ENCODE peak calls at places on chromosomes 5 and 9, in five cellular contexts. One of them, this sample, is unnamed.

GRCh38 chr5:177133845-177134652 is 476 bp downstream of the NSD1 start:
- DNase-seq in CD8-positive, alpha-beta T cell: peak; percentile 39
- DNase-seq in MM.1S: peak; percentile 42
- DNase-seq in esophagus squamous epithelium: no peak
- DNase-seq in stomach: peak; percentile 49
- DNase-seq in this sample: peak; percentile 60

GRCh38 chr5:36214434-36214833 is 27.3 kb downstream of the NADK2 start:
- DNase-seq in stomach: no peak
- DNase-seq in esophagus squamous epithelium: no peak
- DNase-seq in CD8-positive, alpha-beta T cell: no peak
- DNase-seq in MM.1S: no peak
- DNase-seq in this sample: no peak

GRCh38 chr5:5101676-5102075 is 38.5 kb upstream of the ADAMTS16 start:
- DNase-seq in MM.1S: no peak
- DNase-seq in CD8-positive, alpha-beta T cell: no peak
- DNase-seq in esophagus squamous epithelium: no peak
- DNase-seq in stomach: no peak
- DNase-seq in this sample: no peak

GRCh38 chr5:126454081-126454480 is 30.9 kb downstream of the GRAMD2B start:
- DNase-seq in CD8-positive, alpha-beta T cell: no peak
- DNase-seq in stomach: no peak
- DNase-seq in esophagus squamous epithelium: no peak
- DNase-seq in MM.1S: no peak
- DNase-seq in this sample: no peak

GRCh38 chr5:163104496-163104895 is 332.9 kb upstream of the CCNG1 start:
- DNase-seq in esophagus squamous epithelium: no peak
- DNase-seq in MM.1S: no peak
- DNase-seq in stomach: no peak
- DNase-seq in CD8-positive, alpha-beta T cell: no peak
- DNase-seq in this sample: no peak

GRCh38 chr5:32538031-32538547 is 47.3 kb upstream of the SUB1 start:
- DNase-seq in esophagus squamous epithelium: no peak
- DNase-seq in CD8-positive, alpha-beta T cell: peak; percentile 64
- DNase-seq in stomach: peak; percentile 29
- DNase-seq in MM.1S: peak; percentile 91
- DNase-seq in this sample: peak; percentile 77

GRCh38 chr5:143562935-143563334 is 159.4 kb upstream of the NR3C1 start:
- DNase-seq in CD8-positive, alpha-beta T cell: no peak
- DNase-seq in stomach: peak; percentile 39
- DNase-seq in esophagus squamous epithelium: no peak
- DNase-seq in MM.1S: no peak
- DNase-seq in this sample: no peak

GRCh38 chr9:33817327-33818166 is 587 bp downstream of the UBE2R2 start:
- DNase-seq in stomach: peak; percentile 49
- DNase-seq in esophagus squamous epithelium: no peak
- DNase-seq in MM.1S: peak; percentile 50
- DNase-seq in CD8-positive, alpha-beta T cell: peak; percentile 62
- DNase-seq in this sample: peak; percentile 66

GRCh38 chr5:157900644-157901043 is 41.7 kb upstream of the CLINT1 start:
- DNase-seq in esophagus squamous epithelium: no peak
- DNase-seq in stomach: no peak
- DNase-seq in CD8-positive, alpha-beta T cell: no peak
- DNase-seq in MM.1S: peak; percentile 77
- DNase-seq in this sample: no peak

GRCh38 chr9:93134740-93135444 is 841 bp upstream of the NINJ1 start:
- DNase-seq in CD8-positive, alpha-beta T cell: peak; percentile 20
- DNase-seq in MM.1S: no peak
- DNase-seq in stomach: no peak
- DNase-seq in esophagus squamous epithelium: no peak
- DNase-seq in this sample: no peak
- H3K27ac ChIP-seq in CD8-positive, alpha-beta T cell: peak overlapping the region; percentile 92
- H3K27ac ChIP-seq in MM.1S: peak overlapping the region; percentile 57
- H3K27ac ChIP-seq in stomach: peak overlapping the region; percentile 99
- H3K27ac ChIP-seq in esophagus squamous epithelium: peak overlapping the region; percentile 96
- H3K27ac ChIP-seq in this sample: peak overlapping the region; percentile 88

GRCh38 chr5:172870261-172870806 is 36.3 kb downstream of the ERGIC1 start:
- DNase-seq in esophagus squamous epithelium: no peak
- DNase-seq in MM.1S: no peak
- DNase-seq in CD8-positive, alpha-beta T cell: no peak
- DNase-seq in stomach: no peak
- DNase-seq in this sample: no peak

GRCh38 chr5:172868436-172868923 is 34.4 kb downstream of the ERGIC1 start:
- DNase-seq in MM.1S: no peak
- DNase-seq in stomach: no peak
- DNase-seq in esophagus squamous epithelium: no peak
- DNase-seq in CD8-positive, alpha-beta T cell: no peak
- DNase-seq in this sample: no peak

GRCh38 chr5:172869734-172870133 is 35.7 kb downstream of the ERGIC1 start:
- DNase-seq in CD8-positive, alpha-beta T cell: no peak
- DNase-seq in MM.1S: no peak
- DNase-seq in stomach: no peak
- DNase-seq in esophagus squamous epithelium: no peak
- DNase-seq in this sample: no peak

GRCh38 chr5:172867761-172868435 is 33.8 kb downstream of the ERGIC1 start:
- DNase-seq in MM.1S: no peak
- DNase-seq in stomach: no peak
- DNase-seq in CD8-positive, alpha-beta T cell: no peak
- DNase-seq in esophagus squamous epithelium: no peak
- DNase-seq in this sample: no peak

GRCh38 chr5:172868924-172869565 is 35.0 kb downstream of the ERGIC1 start:
- DNase-seq in stomach: peak; percentile 72
- DNase-seq in MM.1S: no peak
- DNase-seq in CD8-positive, alpha-beta T cell: no peak
- DNase-seq in esophagus squamous epithelium: no peak
- DNase-seq in this sample: no peak
- H3K4me3 ChIP-seq in stomach: no peak overlapping the region
- H3K4me3 ChIP-seq in MM.1S: no peak overlapping the region
- H3K4me3 ChIP-seq in CD8-positive, alpha-beta T cell: no peak overlapping the region
- H3K4me3 ChIP-seq in esophagus squamous epithelium: no peak overlapping the region
- H3K4me3 ChIP-seq in this sample: no peak overlapping the region

GRCh38 chr9:121288557-121288873 is 20.6 kb downstream of the GSN start:
- DNase-seq in esophagus squamous epithelium: no peak
- DNase-seq in stomach: no peak
- DNase-seq in CD8-positive, alpha-beta T cell: no peak
- DNase-seq in MM.1S: no peak
- DNase-seq in this sample: no peak

GRCh38 chr9:121286688-121286972 is 18.7 kb downstream of the GSN start:
- DNase-seq in CD8-positive, alpha-beta T cell: no peak
- DNase-seq in esophagus squamous epithelium: no peak
- DNase-seq in MM.1S: no peak
- DNase-seq in stomach: no peak
- DNase-seq in this sample: no peak

GRCh38 chr9:121289554-121290370 is 21.8 kb downstream of the GSN start:
- DNase-seq in CD8-positive, alpha-beta T cell: no peak
- DNase-seq in stomach: no peak
- DNase-seq in esophagus squamous epithelium: no peak
- DNase-seq in MM.1S: no peak
- DNase-seq in this sample: no peak

GRCh38 chr9:121286973-121287721 is 19.2 kb downstream of the GSN start:
- DNase-seq in CD8-positive, alpha-beta T cell: no peak
- DNase-seq in esophagus squamous epithelium: peak; percentile 26
- DNase-seq in stomach: peak; percentile 85
- DNase-seq in MM.1S: no peak
- DNase-seq in this sample: no peak

GRCh38 chr9:121288874-121289553 is 21.1 kb downstream of the GSN start:
- DNase-seq in CD8-positive, alpha-beta T cell: no peak
- DNase-seq in stomach: peak; percentile 69
- DNase-seq in MM.1S: no peak
- DNase-seq in esophagus squamous epithelium: no peak
- DNase-seq in this sample: no peak
- H3K4me1 ChIP-seq in CD8-positive, alpha-beta T cell: no peaks in the 10 kb centered on the region
- H3K4me1 ChIP-seq in stomach: peaks cover 98% of the 10 kb centered on the region
- H3K4me1 ChIP-seq in MM.1S: no peaks in the 10 kb centered on the region
- H3K4me1 ChIP-seq in esophagus squamous epithelium: peaks cover 91% of the 10 kb centered on the region
- H3K4me1 ChIP-seq in this sample: no peaks in the 10 kb centered on the region

GRCh38 chr9:129776938-129777768 is 24.3 kb upstream of the PTGES start:
- DNase-seq in CD8-positive, alpha-beta T cell: peak; percentile 75
- DNase-seq in MM.1S: no peak
- DNase-seq in stomach: peak; percentile 86
- DNase-seq in esophagus squamous epithelium: peak; percentile 58
- DNase-seq in this sample: no peak

GRCh38 chr9:129776566-129776937 is 23.7 kb upstream of the PTGES start:
- DNase-seq in stomach: no peak
- DNase-seq in MM.1S: no peak
- DNase-seq in CD8-positive, alpha-beta T cell: no peak
- DNase-seq in esophagus squamous epithelium: no peak
- DNase-seq in this sample: no peak

GRCh38 chr9:129778469-129778868 is 24.5 kb upstream of the TOR1B start:
- DNase-seq in stomach: no peak
- DNase-seq in esophagus squamous epithelium: no peak
- DNase-seq in CD8-positive, alpha-beta T cell: no peak
- DNase-seq in MM.1S: no peak
- DNase-seq in this sample: no peak

GRCh38 chr9:129779560-129780190 is 23.3 kb upstream of the TOR1B start:
- DNase-seq in stomach: no peak
- DNase-seq in esophagus squamous epithelium: no peak
- DNase-seq in CD8-positive, alpha-beta T cell: no peak
- DNase-seq in MM.1S: no peak
- DNase-seq in this sample: no peak

GRCh38 chr9:129777769-129778130 is 24.9 kb upstream of the PTGES start:
- DNase-seq in stomach: no peak
- DNase-seq in MM.1S: no peak
- DNase-seq in CD8-positive, alpha-beta T cell: no peak
- DNase-seq in esophagus squamous epithelium: no peak
- DNase-seq in this sample: no peak
- H3K27ac ChIP-seq in stomach: peak overlapping the region; percentile 83
- H3K27ac ChIP-seq in MM.1S: no peak overlapping the region
- H3K27ac ChIP-seq in CD8-positive, alpha-beta T cell: no peak overlapping the region
- H3K27ac ChIP-seq in esophagus squamous epithelium: peak overlapping the region; percentile 82
- H3K27ac ChIP-seq in this sample: peak overlapping the region; percentile 25

DNA sequence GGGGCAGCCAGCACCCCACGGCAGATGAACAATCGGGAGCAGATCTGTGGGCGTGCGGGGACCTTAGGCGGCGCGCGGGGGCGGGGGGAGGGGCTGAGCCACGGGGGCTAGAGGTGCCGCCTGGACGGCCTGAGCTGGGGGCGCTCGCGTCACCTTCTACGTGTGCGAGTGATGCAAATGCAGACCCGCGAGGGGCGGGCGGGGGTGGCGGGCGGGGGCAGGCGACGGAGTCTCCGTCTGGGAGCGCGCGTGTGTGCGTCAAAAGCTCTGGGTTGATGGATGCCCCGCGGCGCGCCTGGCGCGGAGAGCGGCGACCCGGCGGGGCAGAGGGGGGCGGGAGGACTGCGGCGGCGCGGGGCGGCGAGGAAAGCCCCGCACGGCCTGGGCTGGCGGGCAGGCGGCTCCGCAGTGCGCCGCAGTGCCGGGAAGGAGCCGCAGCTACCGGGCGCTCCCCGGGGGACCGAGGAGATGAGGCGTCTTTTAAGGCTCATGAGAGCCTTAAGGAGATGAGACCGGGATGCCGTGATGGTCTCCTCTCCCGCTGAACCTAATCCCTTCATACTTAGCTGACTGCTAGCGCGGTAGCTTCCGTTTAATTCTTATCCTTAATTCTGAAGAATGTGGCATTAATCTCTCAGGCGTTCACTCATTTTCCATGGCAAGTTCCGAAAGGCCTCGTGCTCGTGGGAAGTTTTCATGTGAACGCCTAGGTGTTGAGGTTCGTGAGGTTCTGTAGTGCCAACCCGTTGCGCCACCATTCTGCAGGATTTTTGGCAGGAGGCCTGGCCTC is 1.5 kb downstream of the SV2C start:
- DNase-seq in esophagus squamous epithelium: no peak
- DNase-seq in MM.1S: peak; percentile 83
- DNase-seq in stomach: no peak
- DNase-seq in CD8-positive, alpha-beta T cell: peak; percentile 38
- DNase-seq in this sample: peak; percentile 9
- H3K4me3 ChIP-seq in esophagus squamous epithelium: no peak overlapping the region
- H3K4me3 ChIP-seq in MM.1S: peak overlapping the region; percentile 72
- H3K4me3 ChIP-seq in stomach: peak overlapping the region; percentile 31
- H3K4me3 ChIP-seq in CD8-positive, alpha-beta T cell: no peak overlapping the region
- H3K4me3 ChIP-seq in this sample: no peak overlapping the region

GRCh38 chr9:105307731-105308130 is 63.3 kb downstream of the SLC44A1 start:
- DNase-seq in CD8-positive, alpha-beta T cell: no peak
- DNase-seq in esophagus squamous epithelium: no peak
- DNase-seq in MM.1S: no peak
- DNase-seq in stomach: no peak
- DNase-seq in this sample: no peak
- H3K4me1 ChIP-seq in CD8-positive, alpha-beta T cell: no peaks in the 10 kb centered on the region
- H3K4me1 ChIP-seq in esophagus squamous epithelium: no peaks in the 10 kb centered on the region
- H3K4me1 ChIP-seq in MM.1S: no peaks in the 10 kb centered on the region
- H3K4me1 ChIP-seq in stomach: peaks cover 24% of the 10 kb centered on the region
- H3K4me1 ChIP-seq in this sample: no peaks in the 10 kb centered on the region

DNA sequence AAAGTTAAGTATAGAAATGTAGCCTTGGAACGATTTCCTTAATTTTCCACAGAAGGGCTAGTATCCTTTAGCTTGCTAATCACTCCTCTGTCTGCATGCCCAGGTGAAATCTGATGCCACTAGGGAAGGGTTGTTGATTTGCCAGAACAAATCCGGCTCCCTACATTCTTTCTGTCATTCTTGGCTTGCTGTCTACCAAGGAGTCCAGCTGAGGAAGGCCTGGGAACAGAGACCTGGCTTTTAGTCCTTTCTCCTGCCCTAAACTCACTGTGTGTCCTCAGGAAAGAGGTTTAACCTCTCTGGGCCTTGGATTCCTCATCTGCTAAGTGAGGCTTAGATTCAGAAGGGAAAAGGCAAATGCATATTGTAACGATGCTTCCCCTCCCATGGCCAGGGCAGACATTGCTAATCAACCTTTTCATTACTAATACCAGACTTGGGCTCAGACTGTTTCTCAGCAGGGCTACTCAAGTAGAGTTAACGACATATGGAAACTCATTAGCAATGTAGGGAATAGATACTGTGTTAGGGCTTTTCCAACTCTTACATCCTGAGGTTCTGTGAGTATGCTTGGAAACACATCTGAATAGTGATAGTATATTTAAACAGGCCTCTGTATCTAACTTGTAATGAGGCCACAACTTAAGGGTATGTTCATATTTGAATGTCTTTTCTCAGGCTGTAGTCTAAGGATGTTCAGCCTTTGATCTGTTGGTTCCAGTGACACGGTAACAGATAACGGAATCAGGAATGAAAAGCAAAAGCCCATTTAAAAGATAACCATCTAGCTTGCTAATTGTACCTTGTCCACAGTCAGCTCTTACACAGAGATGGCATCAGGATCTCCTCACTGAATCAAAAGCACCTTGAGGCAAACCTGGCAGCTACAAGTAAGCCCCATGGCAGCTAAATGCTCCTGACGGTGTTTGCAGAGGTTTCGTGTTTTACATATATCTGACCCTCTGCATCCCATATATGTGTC is 4.1 kb downstream of the GALNT10 start:
- DNase-seq in MM.1S: no peak
- DNase-seq in stomach: peak; percentile 45
- DNase-seq in esophagus squamous epithelium: no peak
- DNase-seq in CD8-positive, alpha-beta T cell: no peak
- DNase-seq in this sample: no peak
- H3K27ac ChIP-seq in MM.1S: no peak overlapping the region
- H3K27ac ChIP-seq in stomach: peak overlapping the region; percentile 30
- H3K27ac ChIP-seq in esophagus squamous epithelium: no peak overlapping the region
- H3K27ac ChIP-seq in CD8-positive, alpha-beta T cell: no peak overlapping the region
- H3K27ac ChIP-seq in this sample: no peak overlapping the region

This sample was measured in CD8-positive, alpha-beta memory T cell.